ENCODE peak calls at places on chromosome 7, in four cellular contexts. One of them, this sample, is unnamed.

GRCh38 chr7:30148426-30148825 is 13.6 kb downstream of the MTURN start:
- DNase-seq in breast epithelium: no peak
- DNase-seq in prostate gland: no peak
- DNase-seq in esophagus squamous epithelium: no peak
- DNase-seq in this sample: no peak

GRCh38 chr7:67955061-67955460 is 958.4 kb downstream of the TYW1 start:
- DNase-seq in prostate gland: no peak
- DNase-seq in esophagus squamous epithelium: no peak
- DNase-seq in breast epithelium: no peak
- DNase-seq in this sample: no peak

GRCh38 chr7:112853429-112853828 is 63.2 kb upstream of the TMEM168 start:
- DNase-seq in prostate gland: no peak
- DNase-seq in esophagus squamous epithelium: no peak
- DNase-seq in breast epithelium: no peak
- DNase-seq in this sample: no peak

GRCh38 chr7:91181949-91182348 is 82.3 kb upstream of the FZD1 start:
- DNase-seq in prostate gland: no peak
- DNase-seq in esophagus squamous epithelium: no peak
- DNase-seq in breast epithelium: no peak
- DNase-seq in this sample: no peak

GRCh38 chr7:128263420-128263819 is 22.3 kb downstream of the LEP start:
- DNase-seq in esophagus squamous epithelium: no peak
- DNase-seq in prostate gland: no peak
- DNase-seq in breast epithelium: no peak
- DNase-seq in this sample: no peak

GRCh38 chr7:15291707-15292106 is 270.1 kb downstream of the AGMO start:
- DNase-seq in prostate gland: no peak
- DNase-seq in esophagus squamous epithelium: no peak
- DNase-seq in breast epithelium: no peak
- DNase-seq in this sample: no peak

GRCh38 chr7:151409555-151410404 is at the start of gene WDR86:
- DNase-seq in prostate gland: no peak
- DNase-seq in breast epithelium: no peak
- DNase-seq in esophagus squamous epithelium: no peak
- DNase-seq in this sample: no peak

GRCh38 chr7:43211693-43212092 is 99.2 kb downstream of the HECW1 start:
- DNase-seq in esophagus squamous epithelium: no peak
- DNase-seq in prostate gland: no peak
- DNase-seq in breast epithelium: no peak
- DNase-seq in this sample: no peak

GRCh38 chr7:117127585-117128168 is 174.4 kb downstream of the ST7 start:
- DNase-seq in esophagus squamous epithelium: no peak
- DNase-seq in prostate gland: peak
- DNase-seq in breast epithelium: no peak
- DNase-seq in this sample: no peak

GRCh38 chr7:149879801-149880738 is 6.3 kb downstream of the ATP6V0E2 start:
- DNase-seq in prostate gland: peak
- DNase-seq in esophagus squamous epithelium: no peak
- DNase-seq in breast epithelium: no peak
- DNase-seq in this sample: no peak

GRCh38 chr7:17709127-17709526 is 231.2 kb downstream of the SNX13 start:
- DNase-seq in breast epithelium: no peak
- DNase-seq in prostate gland: no peak
- DNase-seq in esophagus squamous epithelium: no peak
- DNase-seq in this sample: no peak

GRCh38 chr7:126001344-126001743 is 1071.7 kb upstream of the POT1 start:
- DNase-seq in esophagus squamous epithelium: no peak
- DNase-seq in breast epithelium: no peak
- DNase-seq in prostate gland: no peak
- DNase-seq in this sample: no peak

GRCh38 chr7:2529161-2530075 is 9.8 kb downstream of the LFNG start:
- DNase-seq in esophagus squamous epithelium: peak
- DNase-seq in prostate gland: no peak
- DNase-seq in breast epithelium: no peak
- DNase-seq in this sample: peak

GRCh38 chr7:108034586-108034985 is 31.6 kb upstream of the LAMB1 start:
- DNase-seq in breast epithelium: no peak
- DNase-seq in esophagus squamous epithelium: no peak
- DNase-seq in prostate gland: no peak
- DNase-seq in this sample: no peak

GRCh38 chr7:45089314-45089891 is 634 bp upstream of the NACAD start:
- DNase-seq in breast epithelium: peak
- DNase-seq in prostate gland: peak
- DNase-seq in esophagus squamous epithelium: no peak
- DNase-seq in this sample: peak

GRCh38 chr7:90958669-90959068 is 305.6 kb upstream of the FZD1 start:
- DNase-seq in esophagus squamous epithelium: no peak
- DNase-seq in breast epithelium: no peak
- DNase-seq in prostate gland: no peak
- DNase-seq in this sample: no peak

GRCh38 chr7:30157217-30157616 is 22.4 kb downstream of the MTURN start:
- DNase-seq in prostate gland: no peak
- DNase-seq in esophagus squamous epithelium: no peak
- DNase-seq in breast epithelium: no peak
- DNase-seq in this sample: no peak

GRCh38 chr7:28433604-28434254 is 21.4 kb downstream of the CREB5 start:
- DNase-seq in prostate gland: no peak
- DNase-seq in breast epithelium: no peak
- DNase-seq in esophagus squamous epithelium: no peak
- DNase-seq in this sample: no peak

GRCh38 chr7:82247814-82248433 is 195.7 kb downstream of the CACNA2D1 start:
- DNase-seq in breast epithelium: no peak
- DNase-seq in prostate gland: no peak
- DNase-seq in esophagus squamous epithelium: no peak
- DNase-seq in this sample: no peak

GRCh38 chr7:100604976-100605911 is 3.1 kb downstream of the PCOLCE start:
- DNase-seq in prostate gland: no peak
- DNase-seq in breast epithelium: no peak
- DNase-seq in esophagus squamous epithelium: no peak
- DNase-seq in this sample: no peak

GRCh38 chr7:93921607-93922446 is at the start of gene GNG11:
- DNase-seq in breast epithelium: peak
- DNase-seq in prostate gland: peak
- DNase-seq in esophagus squamous epithelium: peak
- DNase-seq in this sample: peak

GRCh38 chr7:157445956-157446295 is 109.1 kb downstream of the DNAJB6 start:
- DNase-seq in prostate gland: no peak
- DNase-seq in breast epithelium: no peak
- DNase-seq in esophagus squamous epithelium: no peak
- DNase-seq in this sample: no peak

DNA sequence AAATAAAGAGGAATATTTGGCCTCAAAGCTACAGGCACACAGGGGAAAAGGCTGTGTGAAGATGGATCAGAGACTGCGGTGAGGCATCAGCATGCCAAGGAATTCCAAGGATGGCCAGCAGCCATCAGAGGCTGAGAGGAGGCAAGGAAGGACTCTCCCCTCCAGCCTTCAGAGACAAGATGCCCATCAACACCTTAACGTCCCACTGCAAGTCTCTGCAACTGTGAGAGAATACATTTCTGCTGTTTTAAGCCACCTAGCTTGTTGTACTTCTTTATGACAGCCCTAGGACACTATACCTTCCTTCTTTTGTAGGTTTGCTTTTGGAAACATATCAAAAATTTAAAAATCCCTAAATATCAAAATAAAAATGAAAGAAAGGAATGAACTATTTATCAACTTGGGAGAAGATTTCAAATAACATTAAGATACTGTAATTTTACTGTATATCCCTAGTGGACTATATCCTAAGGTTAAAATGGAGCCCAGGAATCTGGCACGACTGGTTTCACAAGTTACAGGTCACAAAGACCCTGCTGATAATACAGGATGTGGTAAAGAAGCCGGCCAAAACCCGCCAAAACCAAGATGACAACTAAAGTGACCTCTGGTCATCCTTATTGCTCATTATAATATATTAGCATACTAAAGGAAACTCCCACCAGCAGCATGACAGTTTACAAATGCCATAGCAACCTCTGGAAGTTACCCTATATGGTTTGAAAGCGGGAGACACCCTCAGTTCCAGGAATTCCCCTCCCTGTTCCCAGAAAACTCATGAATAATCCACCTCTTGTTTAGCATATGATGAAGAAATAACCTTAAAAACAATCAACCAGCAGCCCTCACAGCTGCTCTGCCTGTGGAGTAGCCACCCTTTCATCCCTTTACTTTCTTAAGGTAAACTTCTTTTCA is 185.2 kb downstream of the AVL9 start:
- DNase-seq in esophagus squamous epithelium: no peak
- DNase-seq in breast epithelium: peak
- DNase-seq in prostate gland: peak
- DNase-seq in this sample: no peak
- H3K27ac ChIP-seq in esophagus squamous epithelium: no peak
- H3K27ac ChIP-seq in breast epithelium: peak
- H3K27ac ChIP-seq in prostate gland: no peak
- H3K27ac ChIP-seq in this sample: no peak

GRCh38 chr7:79357101-79357500 is 96.4 kb downstream of the MAGI2 start:
- DNase-seq in prostate gland: no peak
- DNase-seq in esophagus squamous epithelium: no peak
- DNase-seq in breast epithelium: no peak
- DNase-seq in this sample: no peak

GRCh38 chr7:79353720-79354468 is 99.6 kb downstream of the MAGI2 start:
- DNase-seq in prostate gland: no peak
- DNase-seq in breast epithelium: no peak
- DNase-seq in esophagus squamous epithelium: no peak
- DNase-seq in this sample: no peak

GRCh38 chr7:79352323-79352722 is 101.1 kb downstream of the MAGI2 start:
- DNase-seq in prostate gland: no peak
- DNase-seq in breast epithelium: no peak
- DNase-seq in esophagus squamous epithelium: no peak
- DNase-seq in this sample: no peak
- H3K27ac ChIP-seq in prostate gland: no peak
- H3K27ac ChIP-seq in breast epithelium: no peak
- H3K27ac ChIP-seq in esophagus squamous epithelium: no peak
- H3K27ac ChIP-seq in this sample: peak

DNA sequence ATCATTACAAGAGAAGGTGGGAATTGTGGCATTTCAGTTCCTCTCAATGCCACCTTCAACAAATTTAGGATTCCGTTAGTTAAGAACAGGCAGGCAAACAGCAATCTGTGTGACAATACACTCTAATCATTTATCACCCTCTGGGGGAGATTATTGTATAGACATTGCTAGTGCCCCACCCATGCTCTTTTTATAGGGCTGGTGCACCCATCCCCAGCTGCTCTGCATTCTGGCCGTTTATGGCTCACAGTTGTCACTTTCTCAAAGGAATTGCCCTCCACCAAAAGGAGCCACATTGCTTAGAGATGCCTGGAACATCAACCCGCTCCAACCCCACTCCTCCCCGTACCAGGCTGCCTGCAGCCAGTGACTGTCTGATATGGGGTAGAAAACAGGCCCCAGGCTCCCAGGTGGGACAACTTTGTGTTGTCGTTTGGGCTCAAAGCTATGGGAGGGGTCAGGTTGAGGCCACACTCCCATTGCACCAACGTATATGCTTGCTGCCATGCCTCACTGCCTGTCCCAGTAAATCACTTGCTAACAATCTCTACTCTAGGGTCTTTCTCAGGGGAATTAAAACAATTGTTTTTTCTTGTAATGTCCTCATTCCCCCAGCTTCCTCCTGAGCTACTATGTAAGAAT is 24.2 kb downstream of the ITGB8 start:
- DNase-seq in prostate gland: no peak
- DNase-seq in breast epithelium: no peak
- DNase-seq in esophagus squamous epithelium: no peak
- DNase-seq in this sample: no peak
- H3K27ac ChIP-seq in prostate gland: peak
- H3K27ac ChIP-seq in breast epithelium: peak
- H3K27ac ChIP-seq in esophagus squamous epithelium: peak
- H3K27ac ChIP-seq in this sample: no peak

DNA sequence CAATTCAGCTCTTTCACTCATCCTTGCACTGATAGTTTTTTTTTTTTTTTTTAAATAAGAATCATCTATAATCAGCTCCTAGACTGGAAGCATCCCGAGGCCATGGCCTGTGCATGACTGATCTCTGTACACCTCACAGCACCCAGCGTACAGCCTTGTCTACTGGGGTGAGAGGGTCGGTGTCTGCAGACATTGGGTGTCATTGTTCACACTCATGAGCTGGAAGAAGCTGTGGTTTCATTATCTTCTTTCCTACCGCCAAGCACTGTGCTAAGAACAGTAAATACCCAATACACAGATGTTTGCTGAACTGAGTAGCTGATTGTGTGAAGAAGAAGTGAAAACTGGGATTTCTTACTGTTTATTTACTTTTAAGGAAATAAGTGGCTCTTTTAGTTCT is 123.6 kb downstream of the CLEC2L start:
- DNase-seq in prostate gland: no peak
- DNase-seq in breast epithelium: no peak
- DNase-seq in esophagus squamous epithelium: no peak
- DNase-seq in this sample: no peak
- H3K27ac ChIP-seq in prostate gland: peak
- H3K27ac ChIP-seq in breast epithelium: no peak
- H3K27ac ChIP-seq in esophagus squamous epithelium: no peak
- H3K27ac ChIP-seq in this sample: peak

This sample was measured in caudate nucleus.